ENCODE peak calls at places on chromosomes 6 and 20, in seven cellular contexts. P, Z, F, L, T, Y and C are unnamed samples.

GRCh38 chr6:43278524-43279078 is 19.5 kb upstream of the SLC22A7 start:
- DNase-seq in P (no peak), T (no peak), L (no peak), Z (no peak), F (no peak), Y (peak), C (no peak)

GRCh38 chr20:59961423-59961822 is 3.2 kb downstream of the CDH26 start:
- DNase-seq in Z (no peak), Y (no peak), F (no peak), P (no peak), T (no peak), L (no peak), C (no peak)

GRCh38 chr6:154404791-154405400 is 48.3 kb upstream of the IPCEF1 start:
- DNase-seq in P (no peak), T (no peak), F (no peak), Z (no peak), L (no peak), Y (no peak), C (no peak)

GRCh38 chr6:43645613-43645964 is 753 bp downstream of the RSPH9 start:
- DNase-seq in T (no peak), L (no peak), P (no peak), F (no peak), Y (no peak), Z (no peak), C (no peak)

GRCh38 chr6:19995575-19996257 is 158.5 kb downstream of the ID4 start:
- DNase-seq in L (no peak), Y (no peak), T (peak), Z (no peak), F (no peak), P (no peak), C (no peak)

GRCh38 chr6:130708338-130708737 is 118.9 kb upstream of the SMLR1 start:
- DNase-seq in Y (no peak), Z (no peak), T (no peak), L (no peak), P (no peak), F (no peak), C (no peak)

GRCh38 chr6:35014786-35015185 is 125.7 kb downstream of the ANKS1A start:
- DNase-seq in F (no peak), T (no peak), L (no peak), P (no peak), Y (peak), Z (peak), C (no peak)

GRCh38 chr6:89509719-89510339 is 76.9 kb downstream of the ANKRD6 start:
- DNase-seq in T (peak), F (no peak), Z (no peak), P (no peak), Y (peak), L (peak), C (no peak)

GRCh38 chr6:159837141-159837490 is 37.0 kb downstream of the PNLDC1 start:
- DNase-seq in F (no peak), Z (no peak), P (no peak), T (no peak), Y (no peak), L (no peak), C (no peak)

GRCh38 chr20:15576401-15576800 is 996.8 kb downstream of the KIF16B start:
- DNase-seq in Z (no peak), Y (no peak), P (no peak), L (no peak), T (no peak), F (no peak), C (no peak)

GRCh38 chr6:108250240-108250866 is 10.5 kb downstream of the SNX3 start:
- DNase-seq in T (peak), Y (no peak), P (no peak), L (no peak), Z (peak), F (no peak), C (no peak)

GRCh38 chr20:859661-860294 is 26.3 kb downstream of the FAM110A start:
- DNase-seq in P (no peak), T (no peak), Y (no peak), F (no peak), Z (no peak), L (no peak), C (no peak)

GRCh38 chr20:36728986-36729385 is 16.9 kb downstream of the NDRG3 start:
- DNase-seq in F (no peak), T (no peak), Z (no peak), P (no peak), L (no peak), Y (peak), C (peak)

GRCh38 chr20:38812915-38813573 is 7.5 kb downstream of the PPP1R16B start:
- DNase-seq in Y (no peak), P (no peak), L (no peak), T (no peak), F (no peak), Z (no peak), C (no peak)

GRCh38 chr6:145082359-145082758 is 653.0 kb downstream of the EPM2A start:
- DNase-seq in Y (no peak), F (no peak), Z (no peak), P (no peak), T (no peak), L (no peak), C (no peak)
- TF ChIP-seq YY1 in Y (no peak), F (no peak), Z (no peak), P (no peak), T (no peak), L (no peak), C (no peak)

GRCh38 chr20:47689726-47690125 is 95.6 kb downstream of the SULF2 start:
- DNase-seq in T (no peak), Z (no peak), F (no peak), P (no peak), L (no peak), Y (no peak), C (no peak)

GRCh38 chr20:47687095-47687987 is 97.9 kb downstream of the SULF2 start:
- DNase-seq in T (no peak), L (no peak), Z (no peak), Y (no peak), P (no peak), F (no peak), C (no peak)

GRCh38 chr20:47688385-47689381 is 96.6 kb downstream of the SULF2 start:
- DNase-seq in T (no peak), P (no peak), Y (no peak), L (no peak), Z (no peak), F (no peak), C (peak)

GRCh38 chr20:47694021-47694818 is 91.1 kb downstream of the SULF2 start:
- DNase-seq in P (no peak), Z (no peak), Y (no peak), T (no peak), L (no peak), F (no peak), C (no peak)

GRCh38 chr20:47691632-47692031 is 93.6 kb downstream of the SULF2 start:
- DNase-seq in F (no peak), P (no peak), T (no peak), L (no peak), Y (no peak), Z (no peak), C (no peak)
- TF ChIP-seq YY1 in F (no peak), P (no peak), T (no peak), L (no peak), Y (no peak), Z (no peak), C (no peak)

GRCh38 chr20:49286689-49287551 is 9.1 kb upstream of the ZNFX1 start:
- DNase-seq in T (no peak), Y (peak), F (no peak), L (no peak), P (no peak), Z (no peak), C (no peak)

GRCh38 chr20:49285813-49286494 is 8.1 kb upstream of the ZNFX1 start:
- DNase-seq in Y (no peak), T (no peak), L (no peak), F (no peak), P (no peak), Z (no peak), C (no peak)

GRCh38 chr20:49288784-49289696 is 11.2 kb upstream of the ZNFX1 start:
- DNase-seq in F (no peak), Z (no peak), Y (no peak), T (no peak), L (no peak), P (no peak), C (no peak)

GRCh38 chr20:49288250-49288751 is 10.4 kb upstream of the ZNFX1 start:
- DNase-seq in P (no peak), L (no peak), T (no peak), F (no peak), Y (no peak), Z (no peak), C (no peak)

GRCh38 chr20:49287555-49288249 is 9.8 kb upstream of the ZNFX1 start:
- DNase-seq in F (no peak), P (no peak), Y (peak), L (no peak), T (no peak), Z (no peak), C (no peak)
- TF ChIP-seq YY1 in F (no peak), P (no peak), Y (no peak), L (no peak), T (no peak), Z (no peak), C (no peak)

GRCh38 chr20:44649976-44650375 is 1.5 kb downstream of the ADA start:
- DNase-seq in L (no peak), T (no peak), P (no peak), F (no peak), Y (no peak), Z (no peak), C (no peak)

GRCh38 chr20:44653536-44653935 is 2.0 kb upstream of the ADA start:
- DNase-seq in Y (no peak), Z (no peak), T (no peak), P (no peak), F (no peak), L (no peak), C (no peak)

GRCh38 chr20:44648579-44648978 is 2.9 kb downstream of the ADA start:
- DNase-seq in L (no peak), Z (no peak), Y (peak), T (no peak), F (no peak), P (no peak), C (no peak)

GRCh38 chr20:44650777-44651493 is 564 bp downstream of the ADA start:
- DNase-seq in L (no peak), T (no peak), Z (no peak), Y (no peak), P (no peak), F (no peak), C (no peak)

GRCh38 chr20:44651507-44652373 is at the start of gene ADA:
- DNase-seq in Z (no peak), F (no peak), Y (peak), P (no peak), T (peak), L (peak), C (no peak)
- TF ChIP-seq YY1 in Z (no peak), F (no peak), Y (peak), P (no peak), T (no peak), L (no peak), C (no peak)